ENCODE peak calls at places on chromosomes 16 and 17, in five cellular contexts. E is Peyer's patch; D is CD4-positive, alpha-beta memory T cell; F is RCC 7860; M is stimulated activated CD4-positive, alpha-beta T cell treated with anti-CD3 and anti-CD28 coated beads, Interleukin-2, amount 100 ng/mL, for 4 hours. V is an unnamed sample.

GRCh38 chr16:28089205-28089991 is 25.9 kb upstream of the GSG1L start:
- DNase-seq in E (no peak), D (no peak), F (no peak), M (no peak), V (no peak)

GRCh38 chr17:29409963-29410362 is 19.8 kb downstream of the TAOK1 start:
- DNase-seq in E (no peak), D (no peak), F (no peak), M (no peak), V (no peak)

GRCh38 chr16:10226672-10227306 is 44.6 kb upstream of the GRIN2A start:
- DNase-seq in E (no peak), D (no peak), F (no peak), M (no peak), V (no peak)

GRCh38 chr16:63241476-63241875 is 1205.2 kb upstream of the CDH8 start:
- DNase-seq in E (no peak), D (no peak), F (no peak), M (no peak), V (no peak)

GRCh38 chr16:85387171-85387507 is 226.0 kb upstream of the GSE1 start:
- DNase-seq in E (no peak), D (no peak), F (no peak), M (no peak), V (no peak)

GRCh38 chr17:22193113-22193512 is 500.8 kb downstream of the KCNJ18 start:
- DNase-seq in E (no peak), D (no peak), F (no peak), M (no peak), V (no peak)

GRCh38 chr17:72751746-72752145 is 340.7 kb downstream of the SLC39A11 start:
- DNase-seq in E (no peak), D (no peak), F (no peak), M (no peak), V (no peak)

GRCh38 chr17:17741346-17742023 is 60.2 kb downstream of the RAI1 start:
- DNase-seq in E (no peak), D (no peak), F (no peak), M (no peak), V (no peak)

GRCh38 chr16:72840591-72841381 is 207.1 kb downstream of the ZFHX3 start:
- DNase-seq in E (no peak), D (no peak), F (no peak), M (no peak), V (no peak)

GRCh38 chr16:23824909-23825308 is 10.9 kb upstream of the PRKCB start:
- DNase-seq in E (no peak), D (no peak), F (no peak), M (no peak), V (no peak)

GRCh38 chr17:27624555-27624954 is 6.4 kb upstream of the LGALS9 start:
- DNase-seq in E (no peak), D (no peak), F (no peak), M (no peak), V (no peak)

GRCh38 chr16:73179671-73180370 is 131.9 kb upstream of the ZFHX3 start:
- DNase-seq in E (no peak), D (no peak), F (no peak), M (no peak), V (no peak)